ENCODE peak calls at places on chromosomes 2 and 18, in four cellular contexts. K is mammary epithelial cell, Z is foreskin fibroblast, N is lower lobe of right lung. B is an unnamed sample.

GRCh38 chr2:120786559-120786960 is 50.9 kb downstream of the GLI2 start:
- DNase-seq in K (no peak), Z (no peak), N (no peak), B (no peak)

GRCh38 chr2:62999905-63000304 is 50.7 kb upstream of the OTX1 start:
- DNase-seq in K (peak), Z (peak), N (no peak), B (no peak)

GRCh38 chr2:177245010-177245422 is 19.5 kb downstream of the NFE2L2 start:
- DNase-seq in N (no peak), Z (peak), K (no peak), B (peak)

GRCh38 chr2:95390881-95391321 is 11.6 kb upstream of the FAHD2A start:
- DNase-seq in N (no peak), Z (no peak), K (no peak), B (no peak)

GRCh38 chr2:6538607-6539006 is 327.1 kb downstream of the CMPK2 start:
- DNase-seq in K (no peak), Z (no peak), N (no peak), B (no peak)

GRCh38 chr2:39468574-39469331 is 31.7 kb upstream of the MAP4K3 start:
- DNase-seq in K (no peak), Z (no peak), N (no peak), B (no peak)

GRCh38 chr2:83071352-83071751 is 1387.7 kb downstream of the SUCLG1 start:
- DNase-seq in N (no peak), K (no peak), Z (no peak), B (no peak)

GRCh38 chr18:23612434-23613090 is 26.3 kb upstream of the NPC1 start:
- DNase-seq in N (peak), Z (no peak), K (no peak), B (no peak)

GRCh38 chr18:80148316-80149199 is 39.5 kb downstream of the ADNP2 start:
- DNase-seq in N (peak), K (peak), Z (no peak), B (no peak)

GRCh38 chr2:16257001-16257724 is 316.8 kb downstream of the MYCN start:
- DNase-seq in Z (no peak), N (no peak), K (no peak), B (no peak)

GRCh38 chr2:19774788-19775156 is 127.0 kb downstream of the TTC32 start:
- DNase-seq in N (no peak), K (no peak), Z (no peak), B (peak)

GRCh38 chr18:55499526-55499925 is 88.5 kb downstream of the TCF4 start:
- DNase-seq in K (no peak), N (no peak), Z (no peak), B (no peak)

GRCh38 chr2:197073701-197074433 is 147.4 kb upstream of the PGAP1 start:
- DNase-seq in K (no peak), Z (no peak), N (no peak), B (peak)

GRCh38 chr2:171432969-171433762 is 624 bp downstream of the METTL8 start:
- DNase-seq in Z (no peak), N (peak), K (peak), B (no peak)

GRCh38 chr18:23237524-23238151 is 102.4 kb downstream of the CABLES1 start:
- DNase-seq in K (peak), N (peak), Z (no peak), B (no peak)

GRCh38 chr2:121776361-121776760 is 20.9 kb downstream of the TSN start:
- DNase-seq in N (no peak), K (no peak), Z (no peak), B (no peak)

GRCh38 chr2:241558532-241559488 is at the start of gene BOK:
- DNase-seq in K (peak), N (peak), Z (peak), B (no peak)

GRCh38 chr2:138787053-138787666 is 7.0 kb upstream of the NXPH2 start:
- DNase-seq in Z (peak), K (peak), N (no peak), B (peak)

GRCh38 chr2:152036611-152037469 is 62.0 kb downstream of the CACNB4 start:
- DNase-seq in Z (peak), K (peak), N (peak), B (peak)

GRCh38 chr18:49135871-49136270 is 185.1 kb upstream of the SMAD7 start:
- DNase-seq in K (peak), N (no peak), Z (peak), B (no peak)

GRCh38 chr18:10490401-10491289 is 35.2 kb upstream of the NAPG start:
- DNase-seq in Z (no peak), K (no peak), N (no peak), B (no peak)

GRCh38 chr18:70382032-70382431 is 93.2 kb downstream of the SOCS6 start:
- DNase-seq in K (no peak), N (peak), Z (no peak), B (no peak)

GRCh38 chr2:165245081-165245480 is 5.9 kb downstream of the SCN2A start:
- DNase-seq in Z (no peak), K (no peak), N (no peak), B (no peak)

GRCh38 chr2:168614291-168615018 is 158.4 kb downstream of the CERS6 start:
- DNase-seq in K (peak), Z (no peak), N (no peak), B (no peak)
- TF ChIP-seq CTCF in K (peak), Z (peak), N (no peak), B (no peak)

DNA sequence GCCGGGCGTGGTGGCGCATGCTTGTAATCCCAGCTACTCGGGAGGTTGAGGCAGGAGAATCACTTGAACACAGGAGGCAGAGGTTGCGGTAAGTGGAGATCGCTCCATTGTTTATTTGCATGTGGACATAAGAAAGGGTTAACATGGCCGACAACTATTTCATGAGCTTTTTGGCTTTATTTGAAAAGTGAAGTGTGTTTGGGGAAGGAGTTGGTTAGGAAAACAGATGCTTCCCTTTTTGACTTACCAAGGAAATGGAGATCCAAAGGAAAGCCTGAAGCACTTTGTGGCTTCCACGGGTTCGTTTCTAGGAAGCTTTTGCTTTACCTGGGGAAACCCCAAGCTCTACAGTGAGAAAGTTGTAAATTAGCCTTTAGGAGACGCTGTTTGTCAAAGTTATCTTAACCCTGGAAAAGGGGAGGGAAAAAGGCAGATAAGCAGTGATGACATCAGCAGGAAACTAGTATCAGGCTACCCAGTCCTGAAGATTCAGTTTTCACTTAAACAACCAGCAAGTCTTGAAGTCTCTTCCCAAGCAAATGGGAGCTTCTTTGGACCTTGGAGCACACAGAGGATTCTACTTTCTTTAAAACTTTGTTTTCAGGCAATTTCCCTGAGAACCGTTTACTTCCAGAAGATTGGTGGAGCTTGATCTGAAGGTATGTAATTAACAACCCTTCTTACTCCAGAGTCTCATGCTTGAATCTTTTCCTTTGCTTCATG is at the start of gene CASP10:
- DNase-seq in K (peak), N (no peak), Z (peak), B (no peak)
- H3K4me3 ChIP-seq in K (peak), N (peak), Z (peak), B (no peak)

GRCh38 chr2:112577756-112578155 is 6.7 kb upstream of the CHCHD5 start:
- DNase-seq in Z (peak), K (no peak), N (no peak), B (peak)
- TF ChIP-seq CTCF in Z (peak), K (no peak), N (no peak), B (peak)

GRCh38 chr2:216315817-216316603 is 56.3 kb downstream of the MARCHF4 start:
- DNase-seq in N (no peak), K (peak), Z (peak), B (no peak)
- H3K4me3 ChIP-seq in N (no peak), K (no peak), Z (no peak), B (no peak)

DNA sequence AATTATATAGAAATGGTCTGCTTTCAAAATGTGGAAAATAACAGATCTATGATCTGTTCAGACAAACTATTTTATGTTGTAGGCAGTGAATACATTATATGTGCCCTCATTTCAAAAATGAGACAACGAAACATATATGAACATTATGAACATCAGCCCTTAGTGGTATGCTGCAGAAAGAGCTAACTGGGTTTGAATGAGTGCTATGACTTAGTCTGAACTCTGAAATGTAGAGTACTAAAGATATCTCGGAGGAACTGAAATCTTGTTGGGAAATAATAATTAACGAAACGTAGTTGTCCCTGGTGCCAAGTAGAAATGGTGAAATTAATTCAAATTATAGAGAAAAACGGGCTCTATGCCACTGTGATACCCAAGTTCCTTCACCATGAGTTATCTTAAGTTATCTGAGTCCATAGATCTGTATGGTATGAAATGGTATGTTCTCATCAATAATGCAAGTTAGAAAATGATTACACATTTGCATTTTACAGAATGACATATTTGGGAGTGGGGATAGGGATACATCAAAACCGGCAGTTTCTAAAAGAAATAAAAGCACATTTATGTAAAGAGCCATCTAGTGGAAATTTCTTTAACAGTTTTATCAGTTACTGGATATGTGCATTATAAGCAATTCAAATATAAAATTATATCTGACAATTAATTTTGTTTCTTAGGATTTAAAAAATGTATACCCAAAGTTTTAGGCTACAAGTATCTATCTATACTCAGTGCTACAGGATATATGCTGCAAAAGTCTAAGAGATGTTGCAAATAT is 26.7 kb downstream of the STARD6 start:
- DNase-seq in N (no peak), Z (no peak), K (no peak), B (no peak)
- TF ChIP-seq CTCF in N (no peak), Z (no peak), K (peak), B (no peak)

DNA sequence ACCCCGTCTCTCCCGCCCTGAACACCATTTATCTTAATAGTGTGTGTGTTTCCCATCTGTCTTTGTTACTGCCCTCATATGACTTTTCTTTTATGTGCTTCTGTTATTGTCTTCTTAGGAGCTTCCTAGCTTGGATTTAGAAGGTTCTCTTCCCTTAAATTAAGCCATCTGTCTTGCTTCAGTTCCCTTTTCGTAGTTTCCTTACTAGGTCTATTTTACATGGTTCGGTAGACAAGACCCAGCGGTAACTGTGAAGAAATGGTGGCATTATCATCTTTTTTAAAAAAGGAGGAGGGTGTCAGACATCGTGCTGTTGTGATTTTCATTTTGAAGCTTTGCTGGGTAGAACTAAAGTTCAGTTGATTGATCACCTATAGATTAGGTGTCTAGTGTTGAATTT is 10.3 kb downstream of the NCK2 start:
- DNase-seq in Z (no peak), K (no peak), N (no peak), B (no peak)
- H3K4me3 ChIP-seq in Z (no peak), K (no peak), N (no peak), B (no peak)

DNA sequence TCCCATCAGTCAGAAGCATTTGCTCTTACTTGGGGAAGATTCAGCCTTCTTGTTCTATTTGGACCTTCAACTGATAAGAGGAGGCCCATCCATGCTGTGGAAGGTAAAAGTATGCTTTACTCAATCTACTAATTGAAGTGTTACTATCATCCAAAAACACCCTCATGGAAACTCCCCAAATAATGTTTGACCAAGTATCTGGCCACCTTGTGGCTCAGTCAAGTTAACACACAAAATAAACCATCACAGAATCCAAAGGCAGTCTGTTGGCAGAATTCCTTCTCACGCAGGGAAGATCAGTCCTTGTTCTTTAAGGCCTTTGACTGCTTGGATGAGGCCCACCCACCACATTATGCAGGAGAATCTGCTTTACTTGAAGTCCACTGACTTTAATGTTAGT is 531.2 kb upstream of the SMIM21 start:
- DNase-seq in Z (no peak), N (no peak), K (no peak), B (no peak)
- TF ChIP-seq CTCF in Z (no peak), N (no peak), K (peak), B (peak)

DNA sequence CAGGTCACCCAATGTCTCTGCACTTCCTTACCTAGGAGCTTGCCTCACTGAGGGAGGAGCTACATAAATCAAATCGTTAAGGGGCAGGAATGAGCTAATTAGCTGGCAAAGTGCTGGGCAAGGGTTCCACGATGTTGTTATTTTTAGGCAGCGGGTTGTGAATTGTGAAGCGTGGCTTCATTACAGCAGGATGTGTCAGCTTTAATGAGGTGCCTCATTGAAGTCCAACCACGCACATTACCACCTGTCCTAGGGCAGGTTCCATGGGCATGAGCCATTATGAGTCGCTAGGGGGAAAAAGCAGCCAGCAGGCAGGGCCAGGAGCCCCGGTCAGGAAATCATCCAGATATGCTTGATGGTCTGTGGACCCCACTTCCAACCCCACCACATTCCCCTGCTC is 127.0 kb upstream of the AGAP1 start:
- DNase-seq in K (no peak), Z (no peak), N (no peak), B (no peak)
- H3K4me3 ChIP-seq in K (no peak), Z (no peak), N (no peak), B (no peak)